ENCODE peak calls at places on chromosomes 12 and 14, in nine cellular contexts. One of them, this sample, is unnamed.

GRCh38 chr12:67721216-67721615 is 72.7 kb downstream of the DYRK2 start:
- DNase-seq in A549: no peak
- DNase-seq in neural crest cell: no peak
- DNase-seq in T-helper 2 cell: no peak
- DNase-seq in body of pancreas: peak
- DNase-seq in ELR: no peak
- DNase-seq in iris pigment epithelial cell: no peak
- DNase-seq in AG04450: no peak
- DNase-seq in fibroblast of mammary gland: no peak
- DNase-seq in this sample: no peak

GRCh38 chr14:73712540-73713141 is 1.5 kb downstream of the PNMA1 start:
- DNase-seq in ELR: peak
- DNase-seq in T-helper 2 cell: peak
- DNase-seq in A549: no peak
- DNase-seq in neural crest cell: no peak
- DNase-seq in AG04450: no peak
- DNase-seq in iris pigment epithelial cell: peak
- DNase-seq in fibroblast of mammary gland: no peak
- DNase-seq in body of pancreas: no peak
- DNase-seq in this sample: no peak

GRCh38 chr14:94467728-94468520 is 8.1 kb downstream of the SERPINA9 start:
- DNase-seq in A549: no peak
- DNase-seq in iris pigment epithelial cell: no peak
- DNase-seq in AG04450: no peak
- DNase-seq in ELR: no peak
- DNase-seq in T-helper 2 cell: no peak
- DNase-seq in neural crest cell: no peak
- DNase-seq in fibroblast of mammary gland: no peak
- DNase-seq in body of pancreas: no peak
- DNase-seq in this sample: no peak

GRCh38 chr14:96249016-96249415 is 7.0 kb upstream of the BDKRB1 start:
- DNase-seq in ELR: peak
- DNase-seq in neural crest cell: no peak
- DNase-seq in T-helper 2 cell: no peak
- DNase-seq in A549: no peak
- DNase-seq in body of pancreas: peak
- DNase-seq in iris pigment epithelial cell: peak
- DNase-seq in AG04450: peak
- DNase-seq in fibroblast of mammary gland: peak
- DNase-seq in this sample: no peak

GRCh38 chr14:104794099-104794498 is 1.4 kb downstream of the AKT1 start:
- DNase-seq in fibroblast of mammary gland: peak
- DNase-seq in A549: peak
- DNase-seq in ELR: peak
- DNase-seq in AG04450: no peak
- DNase-seq in neural crest cell: no peak
- DNase-seq in iris pigment epithelial cell: peak
- DNase-seq in body of pancreas: peak
- DNase-seq in T-helper 2 cell: peak
- DNase-seq in this sample: no peak

GRCh38 chr12:117091758-117092510 is 7.3 kb downstream of the TESC start:
- DNase-seq in fibroblast of mammary gland: no peak
- DNase-seq in ELR: no peak
- DNase-seq in AG04450: no peak
- DNase-seq in neural crest cell: no peak
- DNase-seq in T-helper 2 cell: no peak
- DNase-seq in iris pigment epithelial cell: no peak
- DNase-seq in body of pancreas: peak
- DNase-seq in A549: no peak
- DNase-seq in this sample: no peak

GRCh38 chr12:120654656-120655055 is 14.2 kb downstream of the CABP1 start:
- DNase-seq in A549: no peak
- DNase-seq in AG04450: no peak
- DNase-seq in ELR: no peak
- DNase-seq in body of pancreas: no peak
- DNase-seq in neural crest cell: no peak
- DNase-seq in fibroblast of mammary gland: no peak
- DNase-seq in T-helper 2 cell: no peak
- DNase-seq in iris pigment epithelial cell: no peak
- DNase-seq in this sample: no peak

GRCh38 chr14:98404811-98405210 is 867.2 kb downstream of the BCL11B start:
- DNase-seq in body of pancreas: no peak
- DNase-seq in ELR: no peak
- DNase-seq in A549: no peak
- DNase-seq in iris pigment epithelial cell: no peak
- DNase-seq in neural crest cell: no peak
- DNase-seq in T-helper 2 cell: peak
- DNase-seq in AG04450: no peak
- DNase-seq in fibroblast of mammary gland: no peak
- DNase-seq in this sample: no peak

GRCh38 chr12:87385322-87385721 is 643.9 kb downstream of the C12orf50 start:
- DNase-seq in T-helper 2 cell: no peak
- DNase-seq in ELR: no peak
- DNase-seq in body of pancreas: no peak
- DNase-seq in A549: no peak
- DNase-seq in neural crest cell: no peak
- DNase-seq in AG04450: no peak
- DNase-seq in iris pigment epithelial cell: no peak
- DNase-seq in fibroblast of mammary gland: no peak
- DNase-seq in this sample: no peak

This sample was measured in caudate nucleus.